ENCODE peak calls at places on chromosomes 1 and 21, in ten cellular contexts. One of them, this sample, is unnamed.

GRCh38 chr1:96710708-96711477 is 10.7 kb upstream of the PTBP2 start:
- DNase-seq in pancreas: no peak
- DNase-seq in nephron progenitor cell: no peak
- DNase-seq in bronchial epithelial cell: peak
- DNase-seq in fibroblast of lung: peak
- DNase-seq in sigmoid colon: no peak
- DNase-seq in fibroblast of pulmonary artery: peak
- DNase-seq in astrocyte of the cerebellum: no peak
- DNase-seq in AG04450: no peak
- DNase-seq in endothelial cell: no peak
- DNase-seq in this sample: no peak

GRCh38 chr1:232244426-232244825 is 385.5 kb downstream of the SIPA1L2 start:
- DNase-seq in pancreas: no peak
- DNase-seq in nephron progenitor cell: no peak
- DNase-seq in bronchial epithelial cell: no peak
- DNase-seq in fibroblast of lung: no peak
- DNase-seq in sigmoid colon: no peak
- DNase-seq in fibroblast of pulmonary artery: no peak
- DNase-seq in astrocyte of the cerebellum: no peak
- DNase-seq in AG04450: no peak
- DNase-seq in endothelial cell: no peak
- DNase-seq in this sample: no peak

GRCh38 chr1:29875557-29876028 is 639.3 kb downstream of the PTPRU start:
- DNase-seq in pancreas: no peak
- DNase-seq in nephron progenitor cell: no peak
- DNase-seq in bronchial epithelial cell: peak
- DNase-seq in fibroblast of lung: no peak
- DNase-seq in sigmoid colon: no peak
- DNase-seq in fibroblast of pulmonary artery: peak
- DNase-seq in astrocyte of the cerebellum: no peak
- DNase-seq in AG04450: no peak
- DNase-seq in endothelial cell: peak
- DNase-seq in this sample: no peak

GRCh38 chr21:16842716-16843115 is 670.1 kb upstream of the CXADR start:
- DNase-seq in pancreas: no peak
- DNase-seq in nephron progenitor cell: no peak
- DNase-seq in bronchial epithelial cell: no peak
- DNase-seq in fibroblast of lung: peak
- DNase-seq in sigmoid colon: no peak
- DNase-seq in fibroblast of pulmonary artery: no peak
- DNase-seq in astrocyte of the cerebellum: no peak
- DNase-seq in AG04450: no peak
- DNase-seq in endothelial cell: no peak
- DNase-seq in this sample: no peak

GRCh38 chr1:8321612-8322011 is 3.7 kb downstream of the SLC45A1 start:
- DNase-seq in pancreas: no peak
- DNase-seq in nephron progenitor cell: no peak
- DNase-seq in bronchial epithelial cell: no peak
- DNase-seq in fibroblast of lung: no peak
- DNase-seq in sigmoid colon: no peak
- DNase-seq in fibroblast of pulmonary artery: no peak
- DNase-seq in astrocyte of the cerebellum: no peak
- DNase-seq in AG04450: no peak
- DNase-seq in endothelial cell: no peak
- DNase-seq in this sample: no peak

GRCh38 chr1:33710989-33711388 is 152.9 kb upstream of the HMGB4 start:
- DNase-seq in pancreas: no peak
- DNase-seq in nephron progenitor cell: no peak
- DNase-seq in bronchial epithelial cell: no peak
- DNase-seq in fibroblast of lung: no peak
- DNase-seq in sigmoid colon: no peak
- DNase-seq in fibroblast of pulmonary artery: no peak
- DNase-seq in astrocyte of the cerebellum: no peak
- DNase-seq in AG04450: peak
- DNase-seq in endothelial cell: no peak
- DNase-seq in this sample: no peak

GRCh38 chr1:67192902-67193301 is 26.6 kb downstream of the IL23R start:
- DNase-seq in pancreas: no peak
- DNase-seq in nephron progenitor cell: no peak
- DNase-seq in bronchial epithelial cell: no peak
- DNase-seq in fibroblast of lung: no peak
- DNase-seq in sigmoid colon: no peak
- DNase-seq in fibroblast of pulmonary artery: no peak
- DNase-seq in astrocyte of the cerebellum: no peak
- DNase-seq in AG04450: no peak
- DNase-seq in endothelial cell: no peak
- DNase-seq in this sample: no peak

GRCh38 chr1:212962509-212962908 is 12.2 kb downstream of the VASH2 start:
- DNase-seq in pancreas: no peak
- DNase-seq in nephron progenitor cell: no peak
- DNase-seq in bronchial epithelial cell: no peak
- DNase-seq in fibroblast of lung: no peak
- DNase-seq in sigmoid colon: no peak
- DNase-seq in fibroblast of pulmonary artery: no peak
- DNase-seq in astrocyte of the cerebellum: no peak
- DNase-seq in AG04450: no peak
- DNase-seq in endothelial cell: no peak
- DNase-seq in this sample: no peak

GRCh38 chr1:65026235-65026634 is 59.9 kb upstream of the JAK1 start:
- DNase-seq in pancreas: no peak
- DNase-seq in nephron progenitor cell: no peak
- DNase-seq in bronchial epithelial cell: no peak
- DNase-seq in fibroblast of lung: no peak
- DNase-seq in sigmoid colon: no peak
- DNase-seq in fibroblast of pulmonary artery: no peak
- DNase-seq in astrocyte of the cerebellum: no peak
- DNase-seq in AG04450: no peak
- DNase-seq in endothelial cell: no peak
- DNase-seq in this sample: no peak

GRCh38 chr1:166145496-166145895 is 21.3 kb downstream of the FAM78B start:
- DNase-seq in pancreas: no peak
- DNase-seq in nephron progenitor cell: no peak
- DNase-seq in bronchial epithelial cell: peak
- DNase-seq in fibroblast of lung: no peak
- DNase-seq in sigmoid colon: no peak
- DNase-seq in fibroblast of pulmonary artery: no peak
- DNase-seq in astrocyte of the cerebellum: peak
- DNase-seq in AG04450: no peak
- DNase-seq in endothelial cell: no peak
- DNase-seq in this sample: no peak

GRCh38 chr1:25641931-25642611 is 25.5 kb downstream of the MAN1C1 start:
- DNase-seq in pancreas: no peak
- DNase-seq in nephron progenitor cell: no peak
- DNase-seq in bronchial epithelial cell: no peak
- DNase-seq in fibroblast of lung: peak
- DNase-seq in sigmoid colon: peak
- DNase-seq in fibroblast of pulmonary artery: peak
- DNase-seq in astrocyte of the cerebellum: peak
- DNase-seq in AG04450: peak
- DNase-seq in endothelial cell: no peak
- DNase-seq in this sample: peak

GRCh38 chr21:44255519-44255981 is 6.1 kb downstream of the DNMT3L start:
- DNase-seq in pancreas: peak
- DNase-seq in nephron progenitor cell: no peak
- DNase-seq in bronchial epithelial cell: no peak
- DNase-seq in fibroblast of lung: peak
- DNase-seq in sigmoid colon: peak
- DNase-seq in fibroblast of pulmonary artery: peak
- DNase-seq in astrocyte of the cerebellum: no peak
- DNase-seq in AG04450: no peak
- DNase-seq in endothelial cell: no peak
- DNase-seq in this sample: no peak

GRCh38 chr1:45009956-45010854 is 919 bp downstream of the HECTD3 start:
- DNase-seq in pancreas: peak
- DNase-seq in nephron progenitor cell: peak
- DNase-seq in bronchial epithelial cell: peak
- DNase-seq in fibroblast of lung: no peak
- DNase-seq in sigmoid colon: no peak
- DNase-seq in fibroblast of pulmonary artery: no peak
- DNase-seq in astrocyte of the cerebellum: no peak
- DNase-seq in AG04450: no peak
- DNase-seq in endothelial cell: no peak
- DNase-seq in this sample: no peak

DNA sequence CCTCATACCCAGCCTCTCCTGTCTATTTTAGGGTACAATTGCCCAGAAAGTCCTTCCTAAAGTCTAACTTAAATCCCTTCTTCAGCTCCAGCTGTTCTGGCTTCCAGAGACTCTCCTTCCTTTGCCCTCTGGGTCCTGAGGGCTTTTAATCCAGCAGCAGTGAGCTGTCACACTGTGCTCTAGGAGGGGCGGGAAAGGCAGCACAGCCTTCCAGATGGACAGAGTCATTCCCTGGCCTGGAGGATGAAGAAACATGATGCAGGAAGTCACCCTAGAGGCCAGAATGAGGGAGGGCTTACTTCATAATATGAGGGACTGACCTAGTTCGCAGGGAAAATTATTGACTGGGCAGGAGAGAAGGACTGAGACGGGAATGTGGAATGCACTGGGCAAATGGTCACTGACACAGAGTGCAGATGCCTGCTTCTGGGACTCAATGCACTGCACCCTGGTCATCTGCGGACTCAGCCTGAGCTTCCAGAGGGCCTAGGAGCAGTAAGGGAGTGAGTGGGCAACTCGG is 1.3 kb downstream of the SH2D2A start:
- DNase-seq in pancreas: no peak
- DNase-seq in nephron progenitor cell: no peak
- DNase-seq in bronchial epithelial cell: peak
- DNase-seq in fibroblast of lung: peak
- DNase-seq in sigmoid colon: peak
- DNase-seq in fibroblast of pulmonary artery: peak
- DNase-seq in astrocyte of the cerebellum: no peak
- DNase-seq in AG04450: peak
- DNase-seq in endothelial cell: no peak
- DNase-seq in this sample: peak
- TF ChIP-seq CTCF in pancreas: no peak
- TF ChIP-seq CTCF in nephron progenitor cell: no peak
- TF ChIP-seq CTCF in bronchial epithelial cell: no peak
- TF ChIP-seq CTCF in fibroblast of lung: no peak
- TF ChIP-seq CTCF in sigmoid colon: no peak
- TF ChIP-seq CTCF in fibroblast of pulmonary artery: no peak
- TF ChIP-seq CTCF in astrocyte of the cerebellum: no peak
- TF ChIP-seq CTCF in AG04450: no peak
- TF ChIP-seq CTCF in endothelial cell: no peak
- TF ChIP-seq CTCF in this sample: no peak

DNA sequence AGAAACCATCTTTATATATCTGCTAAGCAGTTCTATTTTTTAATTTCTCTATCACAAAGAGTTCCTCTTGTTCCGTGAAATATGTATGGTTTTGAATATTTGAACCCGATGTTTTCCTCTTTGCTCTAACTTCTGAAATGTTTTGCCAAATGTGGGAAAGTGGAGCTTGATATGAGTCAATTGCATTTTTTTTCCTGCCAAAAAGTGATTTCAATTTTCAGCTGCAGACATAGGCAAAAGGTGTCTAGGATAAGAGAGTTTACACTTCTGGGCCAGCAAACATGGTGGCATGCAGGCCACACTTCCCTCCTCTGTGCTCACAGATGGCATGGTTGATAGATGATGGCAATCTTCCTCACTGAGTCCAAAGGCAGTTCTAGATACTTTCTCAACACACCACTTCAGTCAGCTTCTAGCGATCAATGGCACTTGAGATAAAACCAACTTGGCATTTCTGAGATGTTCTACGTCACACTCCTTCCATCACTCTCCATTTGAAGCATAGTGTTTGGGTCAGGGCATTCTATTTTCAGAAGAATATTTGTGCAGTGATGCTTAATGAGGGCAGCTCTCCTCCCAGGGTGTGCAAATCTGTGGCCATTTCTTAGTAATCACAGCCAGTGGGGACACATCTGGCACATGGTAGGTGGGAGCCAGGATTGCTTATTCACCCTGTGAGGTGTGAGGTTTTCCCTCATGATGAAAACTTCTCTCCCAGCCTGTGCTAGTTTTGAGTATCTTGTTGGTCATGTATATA is 54.4 kb upstream of the SCAF4 start:
- DNase-seq in pancreas: no peak
- DNase-seq in nephron progenitor cell: no peak
- DNase-seq in bronchial epithelial cell: no peak
- DNase-seq in fibroblast of lung: no peak
- DNase-seq in sigmoid colon: no peak
- DNase-seq in fibroblast of pulmonary artery: no peak
- DNase-seq in astrocyte of the cerebellum: no peak
- DNase-seq in AG04450: no peak
- DNase-seq in endothelial cell: no peak
- DNase-seq in this sample: no peak
- TF ChIP-seq CTCF in pancreas: no peak
- TF ChIP-seq CTCF in nephron progenitor cell: no peak
- TF ChIP-seq CTCF in bronchial epithelial cell: no peak
- TF ChIP-seq CTCF in fibroblast of lung: no peak
- TF ChIP-seq CTCF in sigmoid colon: no peak
- TF ChIP-seq CTCF in fibroblast of pulmonary artery: no peak
- TF ChIP-seq CTCF in astrocyte of the cerebellum: no peak
- TF ChIP-seq CTCF in AG04450: no peak
- TF ChIP-seq CTCF in endothelial cell: peak
- TF ChIP-seq CTCF in this sample: no peak

DNA sequence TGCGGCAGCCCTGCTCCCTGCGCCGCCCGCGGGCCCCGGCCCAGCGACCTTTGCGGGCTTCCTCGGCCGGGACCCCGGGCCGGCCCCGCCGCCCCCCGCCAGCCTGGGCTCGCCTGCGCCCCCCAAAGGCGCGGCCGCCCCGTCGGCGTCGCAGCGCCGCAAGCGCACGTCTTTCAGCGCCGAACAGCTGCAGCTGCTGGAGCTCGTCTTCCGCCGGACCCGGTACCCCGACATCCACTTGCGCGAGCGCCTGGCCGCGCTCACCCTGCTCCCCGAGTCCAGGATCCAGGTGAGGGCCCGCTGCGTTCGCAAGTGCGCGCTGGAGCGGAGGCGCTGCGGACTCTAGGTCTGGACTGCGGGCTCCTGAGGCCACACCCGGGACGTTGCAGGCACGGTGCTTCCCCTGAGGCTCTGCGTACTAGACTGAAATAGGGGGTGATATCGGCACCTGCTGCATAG is 351 bp downstream of the MIXL1 start:
- DNase-seq in pancreas: peak
- DNase-seq in nephron progenitor cell: peak
- DNase-seq in bronchial epithelial cell: no peak
- DNase-seq in fibroblast of lung: no peak
- DNase-seq in sigmoid colon: no peak
- DNase-seq in fibroblast of pulmonary artery: peak
- DNase-seq in astrocyte of the cerebellum: no peak
- DNase-seq in AG04450: no peak
- DNase-seq in endothelial cell: peak
- DNase-seq in this sample: no peak
- TF ChIP-seq CTCF in pancreas: no peak
- TF ChIP-seq CTCF in nephron progenitor cell: no peak
- TF ChIP-seq CTCF in bronchial epithelial cell: no peak
- TF ChIP-seq CTCF in fibroblast of lung: no peak
- TF ChIP-seq CTCF in sigmoid colon: no peak
- TF ChIP-seq CTCF in fibroblast of pulmonary artery: no peak
- TF ChIP-seq CTCF in astrocyte of the cerebellum: no peak
- TF ChIP-seq CTCF in AG04450: no peak
- TF ChIP-seq CTCF in endothelial cell: no peak
- TF ChIP-seq CTCF in this sample: no peak

DNA sequence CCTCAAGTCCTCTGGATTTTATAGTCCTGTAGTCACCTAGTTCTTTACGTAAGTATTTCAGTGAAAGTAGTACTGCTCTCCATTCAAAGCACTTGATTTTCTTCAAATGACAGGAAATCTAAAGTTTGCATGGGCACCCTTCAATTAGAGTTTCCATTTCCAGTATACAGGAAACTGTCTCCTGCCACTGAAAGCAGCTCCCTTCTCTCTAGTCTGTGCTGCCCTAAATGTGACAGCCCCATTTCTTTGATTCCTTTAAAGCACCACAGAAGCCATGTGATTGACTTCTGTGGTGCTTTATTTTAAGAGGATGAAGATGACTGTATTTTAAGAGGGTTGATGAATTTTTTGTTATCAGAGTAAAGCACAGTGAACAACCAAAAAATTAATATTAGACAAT is 226.1 kb downstream of the DNAH14 start:
- DNase-seq in pancreas: no peak
- DNase-seq in nephron progenitor cell: no peak
- DNase-seq in bronchial epithelial cell: no peak
- DNase-seq in fibroblast of lung: no peak
- DNase-seq in sigmoid colon: no peak
- DNase-seq in fibroblast of pulmonary artery: no peak
- DNase-seq in astrocyte of the cerebellum: no peak
- DNase-seq in AG04450: no peak
- DNase-seq in endothelial cell: no peak
- DNase-seq in this sample: no peak
- TF ChIP-seq CTCF in pancreas: no peak
- TF ChIP-seq CTCF in nephron progenitor cell: no peak
- TF ChIP-seq CTCF in bronchial epithelial cell: no peak
- TF ChIP-seq CTCF in fibroblast of lung: no peak
- TF ChIP-seq CTCF in sigmoid colon: no peak
- TF ChIP-seq CTCF in fibroblast of pulmonary artery: no peak
- TF ChIP-seq CTCF in astrocyte of the cerebellum: no peak
- TF ChIP-seq CTCF in AG04450: no peak
- TF ChIP-seq CTCF in endothelial cell: no peak
- TF ChIP-seq CTCF in this sample: no peak